ENCODE peak calls at places on chromosomes 11 and 22, in five cellular contexts. Y, C, V, Q and M are unnamed samples. For H3K4me1, the result is how much of the 10 kb centered on the place peaks cover.

GRCh38 chr11:89566972-89567371 is 75.8 kb upstream of the NOX4 start:
- DNase-seq in Y (no peak), C (no peak), V (no peak), Q (no peak), M (no peak)

GRCh38 chr11:133004369-133004768 is 527.9 kb downstream of the OPCML start:
- DNase-seq in Y (no peak), C (no peak), V (no peak), Q (no peak), M (no peak)

GRCh38 chr11:72634472-72635095 is 39.6 kb downstream of the PDE2A start:
- DNase-seq in Y (no peak), C (no peak), V (peak), Q (no peak), M (no peak)

GRCh38 chr11:129202646-129203045 is 10.5 kb upstream of the ARHGAP32 start:
- DNase-seq in Y (no peak), C (no peak), V (no peak), Q (no peak), M (no peak)

GRCh38 chr22:44392446-44392921 is 79.7 kb upstream of the SHISAL1 start:
- DNase-seq in Y (no peak), C (peak), V (peak), Q (peak), M (no peak)

GRCh38 chr11:35635933-35636332 is 17.7 kb downstream of the FJX1 start:
- DNase-seq in Y (no peak), C (no peak), V (no peak), Q (no peak), M (no peak)

GRCh38 chr11:46130286-46130937 is 9.2 kb upstream of the PHF21A start:
- DNase-seq in Y (no peak), C (no peak), V (no peak), Q (no peak), M (no peak)

GRCh38 chr22:26994801-26995200 is 337.4 kb downstream of the MIAT start:
- DNase-seq in Y (no peak), C (no peak), V (no peak), Q (no peak), M (no peak)

GRCh38 chr11:66691311-66691980 is 13.8 kb upstream of the RBM4B start:
- DNase-seq in Y (no peak), C (no peak), V (no peak), Q (no peak), M (no peak)

GRCh38 chr11:64687204-64687603 is 35.8 kb downstream of the NRXN2 start:
- DNase-seq in Y (no peak), C (peak), V (peak), Q (no peak), M (no peak)

GRCh38 chr22:38504731-38505594 is 1.1 kb downstream of the DDX17 start:
- DNase-seq in Y (no peak), C (peak), V (peak), Q (peak), M (peak)

GRCh38 chr22:46578251-46578823 is 40.9 kb upstream of the CELSR1 start:
- DNase-seq in Y (no peak), C (no peak), V (peak), Q (no peak), M (no peak)
- H3K4me1 ChIP-seq in Y (under half), C (under half), V (half or more), Q (under half), M (under half)

GRCh38 chr22:49793296-49793695 is 34.4 kb downstream of the BRD1 start:
- DNase-seq in Y (no peak), C (no peak), V (no peak), Q (peak), M (no peak)
- H3K27ac ChIP-seq in Y (no peak), C (peak), V (no peak), Q (no peak), M (no peak)

DNA sequence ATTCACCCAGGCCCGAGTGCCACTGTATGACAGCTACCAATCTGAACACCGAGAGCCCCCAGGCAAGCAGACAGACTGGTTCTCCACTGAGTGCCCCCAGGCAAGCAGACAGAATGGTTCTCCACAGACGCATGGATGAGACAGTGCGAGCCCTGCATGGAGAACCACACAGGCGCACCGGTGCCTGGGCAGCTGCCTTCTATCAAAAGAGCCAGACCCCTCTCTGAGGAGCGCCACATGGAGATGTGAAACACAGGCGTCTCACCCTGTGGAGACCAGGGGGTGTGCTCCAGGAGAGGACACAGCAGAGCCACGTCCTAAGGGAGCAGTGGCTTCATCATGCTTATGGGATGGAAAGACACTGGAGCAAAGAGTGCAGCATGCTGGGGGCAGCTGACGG is 94.5 kb upstream of the BID start:
- DNase-seq in Y (no peak), C (no peak), V (no peak), Q (no peak), M (no peak)
- H3K4me1 ChIP-seq in Y (under half), C (under half), V (under half), Q (under half), M (under half)

DNA sequence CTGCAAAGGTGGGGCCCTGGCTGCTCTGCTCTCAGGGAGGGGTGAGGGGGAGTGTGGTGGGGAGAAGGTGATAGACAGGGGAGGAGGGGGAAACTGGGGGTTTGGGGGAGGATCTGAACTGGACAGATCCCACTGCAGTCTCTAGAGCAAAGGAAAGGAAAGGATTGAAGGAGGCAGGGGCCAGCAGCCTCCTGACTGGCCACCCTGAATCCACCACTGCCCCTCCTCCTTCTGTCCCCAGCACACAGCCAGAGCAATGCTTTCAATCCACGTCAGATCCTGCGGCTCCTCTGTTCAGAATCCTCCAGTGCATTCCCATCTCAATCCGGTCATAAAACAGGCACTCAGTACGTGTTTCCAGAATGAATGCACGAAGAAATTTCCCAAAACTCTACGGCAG is 211.1 kb downstream of the CEP164 start:
- DNase-seq in Y (no peak), C (no peak), V (no peak), Q (no peak), M (no peak)
- H3K27ac ChIP-seq in Y (no peak), C (no peak), V (no peak), Q (no peak), M (no peak)